ENCODE peak calls at places on chromosome 14, in seven cellular contexts. V is sigmoid colon, C is transverse colon, D is HepG2, M is suprapubic skin, T is esophagus muscularis mucosa, W is stomach. H is an unnamed sample.

GRCh38 chr14:96285667-96286066 is 29.7 kb downstream of the BDKRB1 start:
- DNase-seq in W (no peak), T (peak), D (no peak), M (no peak), V (peak), C (no peak), H (no peak)

GRCh38 chr14:56300495-56300894 is 182.3 kb downstream of the PELI2 start:
- DNase-seq in T (no peak), V (no peak), C (no peak), W (no peak), D (no peak), M (no peak), H (no peak)

GRCh38 chr14:103483600-103483999 is 39.0 kb downstream of the CKB start:
- DNase-seq in M (no peak), T (no peak), W (peak), D (no peak), C (no peak), V (no peak), H (no peak)

GRCh38 chr14:47278233-47278842 is 397.1 kb downstream of the MDGA2 start:
- DNase-seq in M (no peak), W (peak), C (peak), V (no peak), D (peak), T (no peak), H (no peak)

GRCh38 chr14:85172290-85172689 is 357.7 kb upstream of the FLRT2 start:
- DNase-seq in W (no peak), D (no peak), C (no peak), M (no peak), V (no peak), T (no peak), H (no peak)

GRCh38 chr14:100059433-100059781 is 5.8 kb upstream of the EVL start:
- DNase-seq in C (no peak), D (no peak), V (no peak), M (no peak), W (no peak), T (no peak), H (no peak)

GRCh38 chr14:45249847-45250575 is 3.0 kb downstream of the MIS18BP1 start:
- DNase-seq in C (no peak), V (peak), M (no peak), T (no peak), D (peak), W (no peak), H (no peak)

GRCh38 chr14:52026921-52027320 is 37.6 kb downstream of the RTRAF start:
- DNase-seq in M (no peak), C (no peak), T (no peak), D (no peak), W (no peak), V (no peak), H (peak)

GRCh38 chr14:97281741-97282140 is 484.6 kb downstream of the VRK1 start:
- DNase-seq in D (no peak), M (no peak), T (no peak), W (no peak), C (no peak), V (no peak), H (no peak)

GRCh38 chr14:65261425-65261920 is 151.1 kb upstream of the FUT8 start:
- DNase-seq in D (no peak), T (no peak), C (no peak), W (no peak), M (peak), V (no peak), H (no peak)

GRCh38 chr14:104245075-104245474 is 106.7 kb downstream of the KIF26A start:
- DNase-seq in V (no peak), W (peak), C (no peak), M (no peak), D (no peak), T (no peak), H (no peak)

GRCh38 chr14:72975776-72976175 is 49.5 kb downstream of the DCAF4 start:
- DNase-seq in D (peak), V (no peak), M (no peak), W (no peak), C (no peak), T (no peak), H (no peak)
- TF ChIP-seq CTCF in D (no peak), V (no peak), M (no peak), W (no peak), C (no peak), T (no peak), H (no peak)

GRCh38 chr14:75125617-75126016 is 1.2 kb downstream of the NEK9 start:
- DNase-seq in D (no peak), T (no peak), M (no peak), W (no peak), C (no peak), V (no peak), H (no peak)

GRCh38 chr14:75121559-75121958 is 5.3 kb downstream of the NEK9 start:
- DNase-seq in C (no peak), W (no peak), M (no peak), D (no peak), T (no peak), V (no peak), H (no peak)

GRCh38 chr14:75126679-75127473 is at the start of gene NEK9:
- DNase-seq in V (peak), M (peak), T (peak), C (peak), D (peak), W (peak), H (peak)

GRCh38 chr14:75126121-75126544 is 715 bp downstream of the NEK9 start:
- DNase-seq in M (no peak), W (no peak), T (no peak), V (no peak), D (no peak), C (no peak), H (no peak)

GRCh38 chr14:75123991-75124390 is 2.9 kb downstream of the NEK9 start:
- DNase-seq in W (no peak), M (no peak), T (no peak), D (no peak), V (no peak), C (peak), H (peak)
- TF ChIP-seq POLR2AphosphoS5 in W (peak), M (peak), T (peak), D (no peak), V (peak), C (no peak), H (no peak)

DNA sequence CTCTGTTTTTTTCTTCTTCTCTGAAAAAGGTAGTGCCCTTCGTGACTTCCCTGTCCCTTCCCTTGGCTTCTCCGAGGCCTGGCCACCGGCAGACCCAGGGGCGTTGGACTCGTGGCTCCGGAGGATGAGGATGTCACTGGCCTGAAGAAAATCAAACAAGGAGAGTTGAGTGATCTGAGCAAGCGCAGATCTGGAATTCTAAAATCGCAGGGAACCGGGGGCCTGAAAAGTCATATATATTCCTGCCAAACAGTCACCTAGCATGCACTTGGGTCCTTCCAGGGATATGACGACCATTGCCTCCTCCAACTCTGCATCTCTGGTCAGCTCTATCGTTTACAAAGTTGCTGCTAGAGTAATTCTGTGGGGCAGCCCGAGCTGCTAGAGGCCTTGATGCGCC is 5.2 kb upstream of the PNMA1 start:
- DNase-seq in C (no peak), D (no peak), W (no peak), M (no peak), T (no peak), V (no peak), H (no peak)
- H3K27ac ChIP-seq in C (peak), D (no peak), W (peak), M (no peak), T (peak), V (peak), H (peak)

GRCh38 chr14:92692822-92693226 is 55.6 kb downstream of the LGMN start:
- DNase-seq in V (peak), C (peak), D (no peak), T (no peak), W (peak), M (no peak), H (peak)

GRCh38 chr14:92687681-92688433 is 60.6 kb downstream of the LGMN start:
- DNase-seq in W (peak), T (no peak), M (no peak), C (no peak), D (no peak), V (peak), H (peak)

GRCh38 chr14:92686763-92687427 is 61.5 kb downstream of the LGMN start:
- DNase-seq in V (peak), C (peak), M (no peak), T (no peak), W (peak), D (no peak), H (peak)

GRCh38 chr14:92688434-92689375 is 59.7 kb downstream of the LGMN start:
- DNase-seq in T (no peak), C (peak), M (no peak), W (peak), D (no peak), V (peak), H (peak)

GRCh38 chr14:92690171-92691011 is 58.0 kb downstream of the LGMN start:
- DNase-seq in C (peak), M (no peak), T (no peak), V (peak), D (peak), W (peak), H (peak)
- TF ChIP-seq CTCF in C (peak), M (peak), T (peak), V (peak), D (peak), W (no peak), H (peak)

DNA sequence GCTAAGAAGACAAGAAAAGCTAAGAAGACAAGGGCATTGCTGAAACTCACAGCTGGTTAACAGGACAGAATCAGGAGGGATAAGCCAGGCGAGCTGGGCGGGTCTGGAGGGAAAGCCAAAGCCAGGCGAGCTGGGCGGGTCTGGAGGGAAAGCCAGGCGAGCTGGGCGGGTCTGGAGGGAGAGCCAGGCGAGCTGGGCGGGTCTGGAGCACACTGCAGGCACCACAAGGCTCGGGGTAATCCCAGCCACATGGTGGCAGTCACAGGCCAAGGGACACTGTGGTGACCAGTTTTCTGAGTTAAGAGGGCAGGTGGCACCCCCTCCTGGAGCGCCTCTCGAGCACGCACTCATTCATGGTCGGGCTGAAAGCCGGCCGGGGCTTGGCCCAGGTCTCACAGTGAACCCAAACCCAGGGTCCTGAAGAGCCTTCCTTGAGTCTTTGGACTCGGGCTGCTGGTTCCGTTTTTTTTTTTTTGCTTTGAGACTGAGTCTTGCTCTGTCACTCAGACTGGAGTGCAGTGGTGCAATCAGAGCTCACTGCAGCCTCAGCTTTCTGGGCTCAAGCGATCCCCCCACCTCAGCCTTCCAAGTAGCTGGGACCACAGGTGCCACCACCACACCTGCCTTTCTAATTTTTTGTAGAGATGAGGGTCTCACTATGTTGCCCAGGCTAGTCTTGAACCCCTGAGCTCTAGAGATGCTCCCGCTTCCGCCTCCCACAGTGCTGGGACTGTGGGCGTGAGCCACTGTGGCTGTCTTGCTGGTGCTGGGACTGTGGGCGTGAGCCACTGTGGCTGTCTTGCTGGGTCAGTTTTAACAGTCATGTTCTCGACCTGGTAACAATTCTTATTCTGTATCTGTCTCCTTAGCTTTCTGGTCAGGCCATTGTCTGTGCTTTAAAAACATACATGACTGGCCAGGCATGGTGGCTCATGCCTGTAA is 40.2 kb downstream of the HSP90AA1 start:
- DNase-seq in V (peak), T (peak), W (peak), M (peak), D (peak), C (peak), H (peak)
- TF ChIP-seq POLR2AphosphoS5 in V (peak), T (peak), W (no peak), M (peak), D (no peak), C (peak), H (no peak)

GRCh38 chr14:90570463-90570860 is 173.6 kb downstream of the CALM1 start:
- DNase-seq in T (no peak), C (no peak), M (no peak), V (no peak), W (no peak), D (no peak), H (peak)

GRCh38 chr14:90569606-90570462 is 173.0 kb downstream of the CALM1 start:
- DNase-seq in T (no peak), V (no peak), C (no peak), W (no peak), M (no peak), D (no peak), H (no peak)

GRCh38 chr14:90569201-90569600 is 172.4 kb downstream of the CALM1 start:
- DNase-seq in V (no peak), W (no peak), T (no peak), D (no peak), M (no peak), C (no peak), H (no peak)

GRCh38 chr14:90572461-90573150 is 175.8 kb downstream of the CALM1 start:
- DNase-seq in D (no peak), W (no peak), C (no peak), T (no peak), V (no peak), M (no peak), H (no peak)

DNA sequence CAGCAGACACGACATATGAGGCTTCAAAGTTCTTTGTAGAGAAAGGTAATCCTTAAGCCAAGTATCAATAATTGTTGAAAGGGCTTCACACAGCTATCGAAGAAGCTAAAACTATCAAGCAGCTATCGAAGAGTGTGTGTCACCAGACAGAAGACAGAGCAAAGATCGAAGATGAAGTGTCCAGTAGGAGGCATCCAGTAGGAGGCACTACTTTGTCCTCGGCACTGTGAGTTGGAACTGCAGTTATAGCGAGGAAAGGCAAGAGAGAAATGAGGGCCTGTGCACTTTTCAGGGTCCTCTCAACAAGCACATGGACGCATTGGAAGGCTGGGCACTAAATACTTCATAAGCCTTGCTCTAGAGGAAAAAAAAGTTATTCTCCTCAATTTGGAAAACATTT is 174.3 kb downstream of the CALM1 start:
- DNase-seq in V (no peak), W (no peak), C (no peak), T (no peak), D (no peak), M (no peak), H (no peak)
- H3K27ac ChIP-seq in V (no peak), W (no peak), C (no peak), T (peak), D (no peak), M (no peak), H (no peak)